ENCODE peak calls at places on chromosomes 11 and 22, in seven cellular contexts. One of them, this sample, is unnamed.

GRCh38 chr11:68127791-68128681 is 6.8 kb upstream of the CHKA start:
- DNase-seq in HTR-8/SVneo: no peak
- DNase-seq in GF-D8: no peak
- DNase-seq in neuronal stem cell: peak
- DNase-seq in HFFc6: no peak
- DNase-seq in tibial nerve: no peak
- DNase-seq in AG09309: no peak
- DNase-seq in this sample: peak

GRCh38 chr22:40654522-40655167 is 18.1 kb upstream of the MRTFA start:
- DNase-seq in neuronal stem cell: no peak
- DNase-seq in tibial nerve: peak
- DNase-seq in AG09309: peak
- DNase-seq in HFFc6: peak
- DNase-seq in GF-D8: no peak
- DNase-seq in HTR-8/SVneo: peak
- DNase-seq in this sample: peak

GRCh38 chr11:22193348-22194051 is 615 bp downstream of the ANO5 start:
- DNase-seq in HTR-8/SVneo: no peak
- DNase-seq in GF-D8: no peak
- DNase-seq in neuronal stem cell: peak
- DNase-seq in tibial nerve: no peak
- DNase-seq in AG09309: no peak
- DNase-seq in HFFc6: no peak
- DNase-seq in this sample: no peak

GRCh38 chr11:19352072-19352735 is 111.5 kb upstream of the E2F8 start:
- DNase-seq in HFFc6: no peak
- DNase-seq in tibial nerve: no peak
- DNase-seq in HTR-8/SVneo: no peak
- DNase-seq in GF-D8: no peak
- DNase-seq in neuronal stem cell: no peak
- DNase-seq in AG09309: no peak
- DNase-seq in this sample: no peak

GRCh38 chr22:42273855-42274451 is 3.5 kb upstream of the TCF20 start:
- DNase-seq in neuronal stem cell: no peak
- DNase-seq in HFFc6: no peak
- DNase-seq in AG09309: no peak
- DNase-seq in HTR-8/SVneo: no peak
- DNase-seq in GF-D8: no peak
- DNase-seq in tibial nerve: no peak
- DNase-seq in this sample: no peak

GRCh38 chr22:50085211-50085999 is at the start of gene MLC1:
- DNase-seq in HTR-8/SVneo: no peak
- DNase-seq in GF-D8: peak
- DNase-seq in HFFc6: no peak
- DNase-seq in neuronal stem cell: no peak
- DNase-seq in AG09309: no peak
- DNase-seq in tibial nerve: no peak
- DNase-seq in this sample: peak

GRCh38 chr22:31490496-31490925 is 869 bp upstream of the EIF4ENIF1 start:
- DNase-seq in HTR-8/SVneo: peak
- DNase-seq in neuronal stem cell: peak
- DNase-seq in AG09309: no peak
- DNase-seq in tibial nerve: no peak
- DNase-seq in GF-D8: peak
- DNase-seq in HFFc6: peak
- DNase-seq in this sample: peak

GRCh38 chr11:104583857-104584256 is 314.4 kb downstream of the CASP12 start:
- DNase-seq in neuronal stem cell: no peak
- DNase-seq in AG09309: no peak
- DNase-seq in HFFc6: no peak
- DNase-seq in GF-D8: no peak
- DNase-seq in HTR-8/SVneo: no peak
- DNase-seq in tibial nerve: no peak
- DNase-seq in this sample: no peak

GRCh38 chr11:32259641-32260081 is 168.8 kb downstream of the RCN1 start:
- DNase-seq in GF-D8: no peak
- DNase-seq in neuronal stem cell: no peak
- DNase-seq in HFFc6: no peak
- DNase-seq in HTR-8/SVneo: peak
- DNase-seq in AG09309: no peak
- DNase-seq in tibial nerve: no peak
- DNase-seq in this sample: peak

GRCh38 chr11:42770444-42771065 is 541.2 kb upstream of the API5 start:
- DNase-seq in neuronal stem cell: peak
- DNase-seq in HFFc6: no peak
- DNase-seq in AG09309: no peak
- DNase-seq in tibial nerve: no peak
- DNase-seq in HTR-8/SVneo: no peak
- DNase-seq in GF-D8: no peak
- DNase-seq in this sample: no peak

GRCh38 chr11:108246885-108247284 is 24.0 kb downstream of the ATM start:
- DNase-seq in AG09309: no peak
- DNase-seq in GF-D8: no peak
- DNase-seq in HTR-8/SVneo: no peak
- DNase-seq in neuronal stem cell: no peak
- DNase-seq in tibial nerve: no peak
- DNase-seq in HFFc6: no peak
- DNase-seq in this sample: no peak

GRCh38 chr11:114774599-114775365 is 96.5 kb downstream of the NXPE2 start:
- DNase-seq in AG09309: no peak
- DNase-seq in HTR-8/SVneo: peak
- DNase-seq in HFFc6: no peak
- DNase-seq in neuronal stem cell: peak
- DNase-seq in GF-D8: peak
- DNase-seq in tibial nerve: no peak
- DNase-seq in this sample: peak

GRCh38 chr22:50025993-50026392 is 13.4 kb upstream of the IL17REL start:
- DNase-seq in HFFc6: no peak
- DNase-seq in GF-D8: no peak
- DNase-seq in neuronal stem cell: no peak
- DNase-seq in HTR-8/SVneo: no peak
- DNase-seq in AG09309: no peak
- DNase-seq in tibial nerve: no peak
- DNase-seq in this sample: no peak

GRCh38 chr11:105401269-105401809 is 208.5 kb upstream of the GRIA4 start:
- DNase-seq in HTR-8/SVneo: no peak
- DNase-seq in GF-D8: no peak
- DNase-seq in AG09309: no peak
- DNase-seq in tibial nerve: no peak
- DNase-seq in neuronal stem cell: no peak
- DNase-seq in HFFc6: no peak
- DNase-seq in this sample: no peak

GRCh38 chr11:119315139-119316016 is 1.6 kb downstream of the MCAM start:
- DNase-seq in neuronal stem cell: no peak
- DNase-seq in tibial nerve: no peak
- DNase-seq in GF-D8: no peak
- DNase-seq in HFFc6: no peak
- DNase-seq in HTR-8/SVneo: peak
- DNase-seq in AG09309: no peak
- DNase-seq in this sample: peak

GRCh38 chr11:94325681-94326080 is 21.3 kb downstream of the IZUMO1R start:
- DNase-seq in tibial nerve: no peak
- DNase-seq in neuronal stem cell: peak
- DNase-seq in AG09309: no peak
- DNase-seq in HTR-8/SVneo: no peak
- DNase-seq in GF-D8: no peak
- DNase-seq in HFFc6: peak
- DNase-seq in this sample: peak

GRCh38 chr22:20402960-20403778 is 9.2 kb downstream of the ZNF74 start:
- DNase-seq in HFFc6: no peak
- DNase-seq in tibial nerve: no peak
- DNase-seq in GF-D8: no peak
- DNase-seq in neuronal stem cell: no peak
- DNase-seq in HTR-8/SVneo: no peak
- DNase-seq in AG09309: no peak
- DNase-seq in this sample: no peak

GRCh38 chr22:46935506-46936377 is 173.3 kb downstream of the TBC1D22A start:
- DNase-seq in GF-D8: no peak
- DNase-seq in neuronal stem cell: no peak
- DNase-seq in AG09309: no peak
- DNase-seq in HFFc6: no peak
- DNase-seq in HTR-8/SVneo: no peak
- DNase-seq in tibial nerve: no peak
- DNase-seq in this sample: no peak

GRCh38 chr11:22927793-22928192 is 67.5 kb upstream of the CCDC179 start:
- DNase-seq in HFFc6: no peak
- DNase-seq in GF-D8: no peak
- DNase-seq in HTR-8/SVneo: no peak
- DNase-seq in tibial nerve: no peak
- DNase-seq in AG09309: no peak
- DNase-seq in neuronal stem cell: no peak
- DNase-seq in this sample: no peak

GRCh38 chr11:68312117-68312779 is at the start of gene LRP5:
- DNase-seq in HFFc6: no peak
- DNase-seq in HTR-8/SVneo: peak
- DNase-seq in tibial nerve: no peak
- DNase-seq in GF-D8: no peak
- DNase-seq in neuronal stem cell: no peak
- DNase-seq in AG09309: no peak
- DNase-seq in this sample: peak

GRCh38 chr22:42803454-42803853 is 53.6 kb downstream of the ARFGAP3 start:
- DNase-seq in tibial nerve: no peak
- DNase-seq in HFFc6: no peak
- DNase-seq in neuronal stem cell: no peak
- DNase-seq in AG09309: no peak
- DNase-seq in HTR-8/SVneo: no peak
- DNase-seq in GF-D8: no peak
- DNase-seq in this sample: no peak

GRCh38 chr11:1829039-1829820 is 5.6 kb upstream of the SYT8 start:
- DNase-seq in HTR-8/SVneo: peak
- DNase-seq in GF-D8: no peak
- DNase-seq in tibial nerve: no peak
- DNase-seq in neuronal stem cell: no peak
- DNase-seq in HFFc6: peak
- DNase-seq in AG09309: peak
- DNase-seq in this sample: peak

GRCh38 chr11:95512177-95512576 is 277.4 kb downstream of the FAM76B start:
- DNase-seq in neuronal stem cell: no peak
- DNase-seq in AG09309: peak
- DNase-seq in tibial nerve: no peak
- DNase-seq in HTR-8/SVneo: no peak
- DNase-seq in GF-D8: no peak
- DNase-seq in HFFc6: no peak
- DNase-seq in this sample: no peak

GRCh38 chr11:104332110-104332509 is 168.2 kb upstream of the PDGFD start:
- DNase-seq in HTR-8/SVneo: no peak
- DNase-seq in AG09309: no peak
- DNase-seq in GF-D8: no peak
- DNase-seq in neuronal stem cell: peak
- DNase-seq in tibial nerve: no peak
- DNase-seq in HFFc6: no peak
- DNase-seq in this sample: no peak

GRCh38 chr22:18023509-18024275 is 669 bp downstream of the MICAL3 start:
- DNase-seq in neuronal stem cell: peak
- DNase-seq in AG09309: peak
- DNase-seq in HTR-8/SVneo: peak
- DNase-seq in HFFc6: peak
- DNase-seq in tibial nerve: peak
- DNase-seq in GF-D8: no peak
- DNase-seq in this sample: peak

This sample was measured in EL.